ENCODE peak calls at places on chromosomes 11 and 22, in seven cellular contexts. W, U, X, L, T, F and O are unnamed samples.

GRCh38 chr22:45684169-45684568 is 12.5 kb downstream of the ATXN10 start:
- DNase-seq in W (no peak), U (no peak), X (peak), L (no peak), T (no peak), F (no peak), O (no peak)

GRCh38 chr11:75233688-75234295 is 6.8 kb upstream of the TPBGL start:
- DNase-seq in W (peak), U (peak), X (peak), L (peak), T (peak), F (peak), O (peak)

GRCh38 chr11:83194284-83195175 is 1.0 kb downstream of the ANKRD42 start:
- DNase-seq in W (peak), U (peak), X (peak), L (peak), T (peak), F (peak), O (peak)

GRCh38 chr11:112304914-112305313 is 44.3 kb upstream of the PLET1 start:
- DNase-seq in W (no peak), U (no peak), X (no peak), L (no peak), T (no peak), F (no peak), O (no peak)

GRCh38 chr11:109864161-109864661 is 229.0 kb upstream of the ZC3H12C start:
- DNase-seq in W (peak), U (peak), X (no peak), L (no peak), T (peak), F (no peak), O (no peak)

GRCh38 chr11:35621620-35622019 is 3.4 kb downstream of the FJX1 start:
- DNase-seq in W (no peak), U (no peak), X (no peak), L (no peak), T (no peak), F (no peak), O (no peak)

GRCh38 chr11:126834149-126834548 is 166.4 kb downstream of the KIRREL3 start:
- DNase-seq in W (no peak), U (peak), X (peak), L (no peak), T (no peak), F (no peak), O (no peak)

GRCh38 chr11:129528296-129528695 is 152.6 kb downstream of the BARX2 start:
- DNase-seq in W (no peak), U (no peak), X (no peak), L (no peak), T (no peak), F (no peak), O (no peak)

GRCh38 chr22:36737776-36738175 is 34.2 kb upstream of the CACNG2 start:
- DNase-seq in W (no peak), U (no peak), X (no peak), L (peak), T (no peak), F (no peak), O (no peak)

GRCh38 chr11:74726547-74727182 is 4.6 kb downstream of the CHRDL2 start:
- DNase-seq in W (peak), U (peak), X (peak), L (peak), T (peak), F (peak), O (peak)

GRCh38 chr11:76232026-76232665 is 25.8 kb upstream of the WNT11 start:
- DNase-seq in W (no peak), U (no peak), X (no peak), L (no peak), T (no peak), F (no peak), O (no peak)

GRCh38 chr22:19059481-19060278 is 62.5 kb downstream of the DGCR2 start:
- DNase-seq in W (no peak), U (no peak), X (no peak), L (no peak), T (no peak), F (no peak), O (no peak)

GRCh38 chr11:95917188-95918036 is 6.5 kb downstream of the MTMR2 start:
- DNase-seq in W (peak), U (no peak), X (peak), L (no peak), T (no peak), F (no peak), O (no peak)

GRCh38 chr11:67054851-67055523 is 1.7 kb upstream of the RHOD start:
- DNase-seq in W (peak), U (peak), X (peak), L (no peak), T (peak), F (no peak), O (no peak)

GRCh38 chr22:46036558-46037408 is 59.8 kb upstream of the WNT7B start:
- DNase-seq in W (peak), U (peak), X (no peak), L (no peak), T (no peak), F (no peak), O (no peak)

GRCh38 chr11:121133046-121133445 is 32.0 kb downstream of the TECTA start:
- DNase-seq in W (no peak), U (no peak), X (no peak), L (no peak), T (no peak), F (no peak), O (no peak)

GRCh38 chr11:68643576-68643975 is 40.8 kb upstream of the GAL start:
- DNase-seq in W (no peak), U (no peak), X (peak), L (no peak), T (peak), F (no peak), O (no peak)

GRCh38 chr11:112520293-112520692 is 259.6 kb upstream of the PLET1 start:
- DNase-seq in W (no peak), U (no peak), X (no peak), L (no peak), T (no peak), F (no peak), O (no peak)

GRCh38 chr11:60515144-60515855 is at the start of gene MS4A13:
- DNase-seq in W (no peak), U (no peak), X (no peak), L (no peak), T (no peak), F (no peak), O (no peak)

GRCh38 chr22:44973829-44974228 is 36.0 kb downstream of the PHF21B start:
- DNase-seq in W (no peak), U (no peak), X (no peak), L (no peak), T (no peak), F (no peak), O (no peak)

GRCh38 chr11:67492801-67493547 is 10.1 kb downstream of the AIP start:
- DNase-seq in W (no peak), U (no peak), X (no peak), L (peak), T (peak), F (peak), O (no peak)

GRCh38 chr11:2587132-2587930 is 112.5 kb downstream of the KCNQ1OT1 start:
- DNase-seq in W (no peak), U (no peak), X (no peak), L (no peak), T (no peak), F (no peak), O (no peak)

GRCh38 chr11:35662061-35662648 is 420 bp upstream of the TRIM44 start:
- DNase-seq in W (no peak), U (no peak), X (no peak), L (no peak), T (no peak), F (no peak), O (no peak)

DNA sequence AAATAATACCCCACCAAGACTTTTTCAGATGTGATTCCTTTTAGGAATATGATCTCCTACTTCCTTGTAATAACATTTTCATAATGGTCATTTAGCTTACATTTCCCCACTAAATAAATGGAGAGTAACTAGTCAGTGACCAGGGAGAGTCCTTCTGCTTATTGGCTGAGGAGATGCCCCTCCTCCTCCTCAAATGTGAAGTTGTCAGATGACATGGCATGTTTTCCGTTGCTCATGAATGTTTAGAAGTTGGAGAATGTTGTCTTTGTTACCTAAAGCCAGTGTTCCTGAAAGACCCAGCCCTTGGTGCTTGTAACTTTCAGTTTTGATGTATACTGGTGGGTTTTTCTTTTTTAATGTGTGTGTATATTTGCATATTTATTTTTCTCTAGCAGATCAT is 38.2 kb downstream of the CSRP3 start:
- DNase-seq in W (peak), U (no peak), X (no peak), L (no peak), T (no peak), F (no peak), O (no peak)
- H2BK120ac ChIP-seq in W (no peak), U (no peak), X (no peak), L (no peak), T (no peak), F (no peak), O (no peak)

DNA sequence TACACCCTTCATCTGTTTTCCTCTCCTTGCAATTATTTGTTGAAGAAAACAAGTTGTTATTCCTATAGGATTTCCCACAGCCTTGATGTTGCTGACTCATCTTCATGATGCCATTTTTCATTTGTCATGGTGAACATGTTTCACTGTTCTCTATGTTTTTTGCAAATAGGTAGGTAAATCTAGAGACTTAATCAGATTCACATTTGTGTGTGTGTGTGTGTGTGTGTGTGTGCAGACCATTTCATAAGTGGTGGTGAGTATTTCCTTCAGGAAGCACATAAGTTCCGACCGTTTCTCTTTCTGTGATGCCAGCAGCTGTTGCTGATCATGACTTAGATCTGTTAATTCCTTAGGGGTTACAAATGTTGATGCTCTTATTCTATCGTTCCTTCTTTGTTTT is 80.3 kb upstream of the IZUMO1R start:
- DNase-seq in W (no peak), U (no peak), X (peak), L (no peak), T (no peak), F (no peak), O (no peak)
- H2BK120ac ChIP-seq in W (no peak), U (no peak), X (no peak), L (no peak), T (no peak), F (no peak), O (no peak)

GRCh38 chr11:100677796-100678195 is 9.3 kb upstream of the ARHGAP42 start:
- DNase-seq in W (no peak), U (no peak), X (no peak), L (no peak), T (no peak), F (no peak), O (no peak)
- H2BK120ac ChIP-seq in W (no peak), U (no peak), X (peak), L (no peak), T (no peak), F (no peak), O (no peak)

DNA sequence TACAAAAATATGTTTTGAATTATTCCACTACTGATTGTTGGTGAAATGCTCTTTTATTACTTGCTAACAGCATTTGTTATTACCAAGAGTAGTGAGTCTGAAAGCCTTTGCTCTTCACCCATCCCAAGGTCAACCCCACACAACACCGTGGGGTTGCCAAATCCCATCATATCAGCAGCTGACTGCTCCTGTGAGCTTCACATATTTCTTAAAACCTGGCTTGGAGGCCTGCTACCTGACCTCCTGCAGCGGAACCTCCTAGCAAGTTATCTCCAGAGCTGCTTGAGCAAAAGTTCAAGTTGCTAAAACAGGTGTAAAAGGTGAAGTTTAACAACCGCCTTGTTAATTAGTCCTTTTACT is 20.1 kb upstream of the EIF3M start:
- DNase-seq in W (no peak), U (no peak), X (no peak), L (no peak), T (no peak), F (no peak), O (no peak)
- H2BK120ac ChIP-seq in W (no peak), U (no peak), X (no peak), L (no peak), T (no peak), F (no peak), O (no peak)

GRCh38 chr11:11016123-11016522 is 158.3 kb upstream of the ZBED5 start:
- DNase-seq in W (no peak), U (peak), X (no peak), L (no peak), T (no peak), F (no peak), O (no peak)
- H2BK120ac ChIP-seq in W (no peak), U (no peak), X (no peak), L (no peak), T (no peak), F (no peak), O (no peak)

GRCh38 chr11:13367115-13367514 is 89.5 kb downstream of the BMAL1 start:
- DNase-seq in W (no peak), U (no peak), X (no peak), L (no peak), T (no peak), F (no peak), O (no peak)
- H2BK120ac ChIP-seq in W (no peak), U (no peak), X (peak), L (no peak), T (no peak), F (no peak), O (no peak)

GRCh38 chr11:73004088-73004487 is 138.0 kb downstream of the FCHSD2 start:
- DNase-seq in W (no peak), U (no peak), X (no peak), L (no peak), T (no peak), F (no peak), O (no peak)
- H2BK120ac ChIP-seq in W (no peak), U (no peak), X (no peak), L (no peak), T (no peak), F (no peak), O (no peak)

DNA sequence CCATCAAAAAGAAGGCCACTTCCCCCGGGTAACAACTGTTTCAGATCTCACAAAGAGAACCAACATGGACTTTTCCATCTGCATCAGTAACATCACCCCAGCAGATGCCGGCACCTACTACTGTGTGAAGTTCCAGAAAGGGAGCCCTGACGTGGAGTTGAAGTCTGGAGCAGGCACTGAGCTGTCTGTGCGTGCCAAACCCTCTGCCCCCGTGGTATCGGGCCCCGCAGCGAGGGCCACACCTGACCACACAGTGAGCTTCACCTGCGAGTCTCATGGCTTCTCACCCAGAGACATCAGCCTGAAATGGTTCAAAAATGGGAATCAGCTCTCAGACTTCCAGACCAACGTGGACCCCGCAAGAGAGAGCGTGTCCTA is 3.7 kb downstream of the SEC14L6 start:
- DNase-seq in W (no peak), U (no peak), X (no peak), L (no peak), T (no peak), F (no peak), O (no peak)
- H2BK120ac ChIP-seq in W (no peak), U (no peak), X (no peak), L (no peak), T (no peak), F (no peak), O (peak)

GRCh38 chr11:64095949-64096348 is 60.2 kb downstream of the FLRT1 start:
- DNase-seq in W (no peak), U (no peak), X (no peak), L (no peak), T (no peak), F (no peak), O (no peak)

GRCh38 chr11:64095286-64095825 is 59.6 kb downstream of the FLRT1 start:
- DNase-seq in W (no peak), U (peak), X (peak), L (no peak), T (no peak), F (no peak), O (no peak)

GRCh38 chr11:64093233-64094039 is 57.7 kb downstream of the FLRT1 start:
- DNase-seq in W (no peak), U (peak), X (no peak), L (no peak), T (no peak), F (no peak), O (no peak)

GRCh38 chr11:64092761-64093136 is 57.0 kb downstream of the FLRT1 start:
- DNase-seq in W (no peak), U (no peak), X (no peak), L (no peak), T (no peak), F (no peak), O (no peak)

GRCh38 chr11:64094463-64095223 is 58.9 kb downstream of the FLRT1 start:
- DNase-seq in W (peak), U (peak), X (peak), L (peak), T (peak), F (no peak), O (peak)
- H2BK120ac ChIP-seq in W (no peak), U (no peak), X (peak), L (no peak), T (no peak), F (no peak), O (no peak)